ENCODE peak calls at places on chromosomes 12 and 14, in six cellular contexts. R is GM13976, J is IMR-90, K is neural progenitor cell, Z is mucosa of descending colon, S is lower leg skin. W is an unnamed sample.

GRCh38 chr14:105041841-105042765 is 21.2 kb upstream of the CDCA4 start:
- DNase-seq in Z (no peak), J (no peak), K (no peak), R (no peak), S (no peak), W (no peak)

GRCh38 chr12:132275110-132275531 is 54.3 kb downstream of the GALNT9 start:
- DNase-seq in J (peak; percentile 20), K (peak; percentile 80), S (no peak), R (no peak), Z (peak; percentile 65), W (peak; percentile 75)

GRCh38 chr12:21456291-21456780 is 18.9 kb downstream of the PYROXD1 start:
- DNase-seq in S (no peak), K (no peak), Z (no peak), J (no peak), R (no peak), W (no peak)

GRCh38 chr12:128763395-128763794 is 60.4 kb downstream of the SLC15A4 start:
- DNase-seq in J (no peak), Z (no peak), S (no peak), K (no peak), R (no peak), W (no peak)

GRCh38 chr12:40684986-40685385 is 7.3 kb upstream of the CNTN1 start:
- DNase-seq in R (no peak), K (no peak), Z (no peak), S (no peak), J (no peak), W (no peak)

GRCh38 chr14:97005908-97006307 is 208.7 kb downstream of the VRK1 start:
- DNase-seq in Z (no peak), S (no peak), R (no peak), K (no peak), J (no peak), W (no peak)

GRCh38 chr14:101489092-101489760 is 72.1 kb upstream of the DIO3 start:
- DNase-seq in J (no peak), Z (no peak), R (no peak), K (no peak), S (no peak), W (no peak)

GRCh38 chr12:27142102-27142721 is 59.8 kb upstream of the C12orf71 start:
- DNase-seq in S (peak; percentile 57), R (peak; percentile 54), K (peak; percentile 88), Z (peak; percentile 86), J (peak; percentile 84), W (peak; percentile 55)

GRCh38 chr14:94460631-94461416 is 8.2 kb upstream of the SERPINA11 start:
- DNase-seq in S (no peak), Z (no peak), J (no peak), R (no peak), K (no peak), W (no peak)

GRCh38 chr14:92323031-92323915 is at the start of gene SLC24A4:
- DNase-seq in R (peak; percentile 65), J (no peak), Z (no peak), S (no peak), K (peak; percentile 75), W (no peak)

GRCh38 chr12:75814856-75815754 is 216.5 kb downstream of the PHLDA1 start:
- DNase-seq in S (no peak), R (peak; percentile 25), K (no peak), J (peak; percentile 98), Z (peak; percentile 23), W (no peak)

GRCh38 chr14:56339855-56340701 is 221.9 kb downstream of the PELI2 start:
- DNase-seq in S (peak; percentile 75), Z (peak; percentile 86), K (peak; percentile 79), R (peak; percentile 45), J (peak; percentile 98), W (peak; percentile 41)

GRCh38 chr14:73136085-73136386 is 271 bp upstream of the PSEN1 start:
- DNase-seq in K (no peak), J (no peak), R (no peak), Z (no peak), S (no peak), W (no peak)

GRCh38 chr14:99175331-99176155 is 96.5 kb downstream of the BCL11B start:
- DNase-seq in R (no peak), Z (no peak), J (no peak), S (no peak), K (no peak), W (no peak)

GRCh38 chr12:16670456-16671050 is 64.6 kb upstream of the LMO3 start:
- DNase-seq in R (no peak), S (no peak), J (peak; percentile 0), Z (no peak), K (no peak), W (no peak)

GRCh38 chr12:1947081-1947480 is 28.6 kb upstream of the CACNA2D4 start:
- DNase-seq in J (peak; percentile 82), K (no peak), R (no peak), Z (no peak), S (no peak), W (no peak)

GRCh38 chr14:38279556-38279955 is 23.7 kb upstream of the CLEC14A start:
- DNase-seq in J (no peak), K (no peak), R (no peak), S (no peak), Z (no peak), W (no peak)

GRCh38 chr14:103008126-103008525 is 49.2 kb downstream of the CDC42BPB start:
- DNase-seq in R (no peak), Z (no peak), S (no peak), K (no peak), J (no peak), W (no peak)

GRCh38 chr14:92704036-92704804 is 44.2 kb downstream of the LGMN start:
- DNase-seq in R (peak; percentile 77), S (no peak), Z (peak; percentile 41), K (no peak), J (no peak), W (no peak)

GRCh38 chr14:38185661-38186060 is 22.0 kb upstream of the SSTR1 start:
- DNase-seq in R (no peak), K (no peak), J (no peak), Z (no peak), S (no peak), W (no peak)

GRCh38 chr12:44875417-44875953 is 630 bp downstream of the NELL2 start:
- DNase-seq in R (peak; percentile 38), S (no peak), K (peak; percentile 62), Z (no peak), J (no peak), W (no peak)

GRCh38 chr14:21068521-21069387 is 1.4 kb upstream of the ARHGEF40 start:
- DNase-seq in J (peak; percentile 52), S (no peak), R (peak; percentile 74), Z (peak; percentile 70), K (peak; percentile 84), W (no peak)

GRCh38 chr14:31167032-31167431 is 40.6 kb downstream of the HECTD1 start:
- DNase-seq in Z (no peak), S (no peak), K (no peak), R (no peak), J (no peak), W (no peak)

GRCh38 chr14:31173120-31173837 is 34.3 kb downstream of the HECTD1 start:
- DNase-seq in Z (no peak), R (no peak), J (no peak), K (no peak), S (no peak), W (no peak)

GRCh38 chr14:31172084-31172483 is 35.5 kb downstream of the HECTD1 start:
- DNase-seq in J (peak; percentile 61), Z (no peak), S (no peak), K (no peak), R (no peak), W (no peak)

GRCh38 chr14:31170411-31170810 is 37.2 kb downstream of the HECTD1 start:
- DNase-seq in S (no peak), K (no peak), Z (no peak), J (peak; percentile 58), R (no peak), W (no peak)

DNA sequence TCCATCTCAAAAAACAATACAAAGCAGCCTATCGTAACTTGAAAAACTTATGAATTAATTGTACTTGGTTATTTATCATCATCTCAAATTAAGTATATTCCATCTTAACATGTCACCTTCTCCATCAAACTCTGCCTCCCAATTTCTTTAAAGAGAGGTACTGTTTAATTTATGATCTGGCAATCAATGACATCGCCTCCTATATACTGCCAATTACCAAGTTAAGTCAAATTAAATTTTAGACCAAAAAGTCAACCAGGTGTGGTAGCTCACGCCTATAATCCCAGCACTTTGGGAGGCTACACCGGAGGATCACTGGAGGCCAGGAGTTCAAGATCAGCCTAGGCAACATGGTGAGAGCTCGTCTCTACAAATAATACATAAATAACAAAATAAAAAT is 37.7 kb downstream of the HECTD1 start:
- DNase-seq in J (no peak), S (no peak), R (no peak), Z (no peak), K (no peak), W (no peak)
- TF ChIP-seq CTCF in J (no peak), S (no peak), R (no peak), Z (no peak), K (no peak), W (no peak)

DNA sequence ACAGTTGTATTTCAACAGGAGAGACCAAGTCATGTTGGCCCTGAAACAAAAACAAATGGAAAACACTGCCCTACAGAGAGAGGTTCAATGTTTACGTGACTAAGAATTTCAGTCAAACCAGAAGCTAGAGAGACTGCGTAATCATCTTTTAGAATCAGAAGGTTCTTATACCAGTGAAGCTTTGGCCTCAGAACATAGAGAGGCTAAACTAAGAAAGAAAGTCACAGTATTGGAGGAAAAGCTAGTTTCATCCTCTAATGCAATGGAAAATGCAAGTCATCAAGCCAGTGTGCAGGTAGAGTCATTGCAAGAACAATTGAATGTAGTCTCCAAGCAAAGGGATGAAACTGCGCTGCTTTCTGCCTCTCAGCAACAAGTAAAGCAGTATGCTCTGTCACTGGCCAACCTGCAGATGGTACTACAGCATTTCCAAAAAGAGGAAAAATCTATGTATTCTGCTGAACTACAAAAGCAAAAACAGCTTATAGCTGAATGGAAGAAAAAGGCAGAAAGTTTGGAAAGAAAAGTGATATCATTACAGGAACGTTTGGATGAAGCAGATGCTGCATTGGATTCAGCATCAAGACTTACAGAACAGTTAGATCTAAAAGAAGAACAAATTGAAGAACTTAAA is 32.5 kb upstream of the NUAK1 start:
- DNase-seq in S (no peak), R (no peak), Z (no peak), K (no peak), J (peak; percentile 8), W (no peak)
- TF ChIP-seq CTCF in S (no peak), R (no peak), Z (no peak), K (peak; percentile 24), J (no peak), W (no peak)

DNA sequence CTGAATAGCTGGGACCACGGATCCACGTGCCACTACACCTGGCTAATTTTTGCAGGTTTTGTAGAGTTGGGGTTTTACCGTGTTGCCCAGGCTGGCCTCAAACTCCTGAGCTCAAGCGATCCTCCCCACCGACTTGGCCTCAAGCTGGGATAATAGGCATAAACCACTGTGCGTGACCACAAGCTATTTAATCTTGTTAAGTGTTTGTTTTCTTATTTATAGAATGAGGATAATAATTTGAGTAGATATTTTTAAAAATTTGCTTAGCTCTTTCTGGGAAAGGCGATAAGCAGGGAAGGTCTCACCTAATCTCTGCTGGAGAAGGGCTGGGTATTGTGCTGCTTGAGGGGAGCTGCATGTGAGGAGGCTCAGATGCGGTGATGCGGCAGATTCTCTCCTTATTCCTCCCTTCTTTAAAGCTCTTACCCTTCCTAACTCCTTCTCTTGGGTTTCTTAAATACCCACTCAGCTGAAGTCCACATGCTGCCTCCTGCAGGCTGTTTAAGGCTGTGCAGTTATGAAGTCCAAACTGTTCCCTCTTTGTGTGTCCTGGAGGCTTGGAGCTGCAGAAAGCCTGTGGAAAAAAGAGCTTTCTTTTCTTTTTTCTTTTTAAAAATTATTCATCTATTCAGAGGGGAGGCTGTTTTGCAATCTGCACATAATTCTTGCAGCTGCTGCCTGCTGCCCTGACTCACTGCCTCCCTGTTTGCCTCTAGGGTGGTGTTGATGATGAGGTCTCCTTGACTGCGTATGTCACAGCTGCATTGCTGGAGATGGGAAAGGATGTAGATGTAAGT is 37.9 kb downstream of the A2ML1 start:
- DNase-seq in K (peak; percentile 72), R (peak; percentile 65), S (no peak), Z (peak; percentile 50), J (peak; percentile 54), W (peak; percentile 36)
- TF ChIP-seq CTCF in K (peak; percentile 76), R (peak; percentile 62), S (no peak), Z (peak; percentile 19), J (peak; percentile 51), W (peak; percentile 79)

GRCh38 chr14:69247691-69248440 is 12.1 kb upstream of the GALNT16 start:
- DNase-seq in S (peak; percentile 67), K (no peak), Z (no peak), R (no peak), J (peak; percentile 94), W (no peak)
- TF ChIP-seq CTCF in S (no peak), K (peak; percentile 11), Z (no peak), R (no peak), J (peak; percentile 36), W (peak; percentile 28)

W was measured in LNCaP clone FGC.